ENCODE peak calls at places on chromosomes 6 and 20, in five cellular contexts. I is left lung, F is right lobe of liver, S is heart right ventricle, D is SJCRH30. Q is an unnamed sample.

GRCh38 chr20:58043122-58043865 is 185.2 kb downstream of the ANKRD60 start:
- DNase-seq in I (no peak), S (no peak), D (peak), F (no peak), Q (no peak)

GRCh38 chr6:123214433-123214832 is 218.4 kb downstream of the CLVS2 start:
- DNase-seq in I (no peak), F (no peak), S (no peak), D (no peak), Q (no peak)

GRCh38 chr6:219641-220198 is 72.6 kb upstream of the DUSP22 start:
- DNase-seq in I (peak), D (peak), F (peak), S (peak), Q (peak)

GRCh38 chr6:6824381-6824780 is 235.9 kb downstream of the LY86 start:
- DNase-seq in I (no peak), D (no peak), S (no peak), F (no peak), Q (peak)

GRCh38 chr6:3797231-3798200 is 46.0 kb upstream of the PXDC1 start:
- DNase-seq in F (no peak), S (no peak), D (peak), I (no peak), Q (no peak)

GRCh38 chr6:39887692-39888450 is 46.4 kb downstream of the MOCS1 start:
- DNase-seq in I (peak), F (no peak), S (peak), D (peak), Q (peak)

GRCh38 chr20:63135411-63135810 is 80.5 kb downstream of the YTHDF1 start:
- DNase-seq in S (no peak), I (no peak), F (peak), D (peak), Q (peak)

GRCh38 chr6:140311146-140311545 is 936.7 kb upstream of the CITED2 start:
- DNase-seq in F (no peak), S (no peak), D (no peak), I (no peak), Q (no peak)

GRCh38 chr6:170147056-170147787 is 143.7 kb downstream of the DLL1 start:
- DNase-seq in F (no peak), I (peak), D (no peak), S (no peak), Q (peak)

GRCh38 chr20:21191839-21192238 is 66.0 kb downstream of the KIZ start:
- DNase-seq in S (no peak), F (no peak), D (no peak), I (no peak), Q (no peak)

GRCh38 chr6:33994198-33995045 is 151.5 kb downstream of the GRM4 start:
- DNase-seq in S (no peak), I (no peak), F (no peak), D (no peak), Q (no peak)

GRCh38 chr6:9103876-9104521 is 668.7 kb upstream of the SLC35B3 start:
- DNase-seq in S (no peak), I (peak), F (no peak), D (no peak), Q (no peak)

GRCh38 chr6:12576389-12576788 is 140.2 kb upstream of the PHACTR1 start:
- DNase-seq in F (no peak), D (no peak), S (no peak), I (no peak), Q (no peak)

GRCh38 chr6:148451690-148452089 is 109.1 kb downstream of the SASH1 start:
- DNase-seq in S (peak), D (no peak), I (no peak), F (no peak), Q (no peak)

GRCh38 chr20:50189681-50190250 is 864 bp upstream of the CEBPB start:
- DNase-seq in D (peak), F (peak), S (no peak), I (peak), Q (peak)

GRCh38 chr6:45075246-45075645 is 252.9 kb upstream of the RUNX2 start:
- DNase-seq in D (no peak), S (no peak), F (no peak), I (no peak), Q (no peak)

GRCh38 chr6:37979392-37980221 is 160.1 kb downstream of the ZFAND3 start:
- DNase-seq in I (no peak), S (no peak), D (no peak), F (no peak), Q (no peak)

GRCh38 chr6:165984743-165985142 is 182.9 kb downstream of the TBXT start:
- DNase-seq in S (no peak), F (no peak), I (no peak), D (no peak), Q (no peak)

GRCh38 chr6:107121266-107121665 is 6.0 kb upstream of the BEND3 start:
- DNase-seq in S (no peak), D (no peak), I (no peak), F (no peak), Q (no peak)

GRCh38 chr6:48111575-48111974 is 578 bp upstream of the PTCHD4 start:
- DNase-seq in D (no peak), I (no peak), F (no peak), S (no peak), Q (no peak)

GRCh38 chr6:63690210-63690609 is 54.6 kb downstream of the PHF3 start:
- DNase-seq in F (no peak), I (no peak), S (no peak), D (no peak), Q (no peak)

GRCh38 chr6:168536665-168537249 is 95.8 kb downstream of the SMOC2 start:
- DNase-seq in F (no peak), D (no peak), I (no peak), S (no peak), Q (no peak)

GRCh38 chr20:1946762-1947534 is 46.9 kb downstream of the PDYN start:
- DNase-seq in D (peak), I (peak), F (no peak), S (no peak), Q (peak)

GRCh38 chr6:34154668-34155447 is 9.0 kb upstream of the GRM4 start:
- DNase-seq in I (peak), S (no peak), D (peak), F (peak), Q (peak)

GRCh38 chr6:128882991-128883571 is at the start of gene LAMA2:
- DNase-seq in F (peak), S (peak), I (peak), D (peak), Q (peak)

GRCh38 chr6:40138273-40138720 is 204.0 kb upstream of the MOCS1 start:
- DNase-seq in I (no peak), D (no peak), S (no peak), F (no peak), Q (no peak)

GRCh38 chr20:47317127-47317895 is 39.2 kb downstream of the ZMYND8 start:
- DNase-seq in F (peak), I (peak), D (peak), S (peak), Q (peak)

GRCh38 chr6:3777695-3778461 is 26.4 kb upstream of the PXDC1 start:
- DNase-seq in D (no peak), S (no peak), I (no peak), F (no peak), Q (no peak)

GRCh38 chr20:57698191-57698866 is 11.5 kb downstream of the PMEPA1 start:
- DNase-seq in F (no peak), I (no peak), D (peak), S (no peak), Q (no peak)

GRCh38 chr6:1795923-1796322 is 186.2 kb downstream of the FOXC1 start:
- DNase-seq in I (no peak), D (no peak), S (no peak), F (no peak), Q (no peak)

GRCh38 chr6:1798965-1799325 is 189.2 kb downstream of the FOXC1 start:
- DNase-seq in F (no peak), S (no peak), D (no peak), I (no peak), Q (no peak)

GRCh38 chr6:1798303-1798964 is 188.7 kb downstream of the FOXC1 start:
- DNase-seq in I (no peak), D (no peak), S (no peak), F (no peak), Q (no peak)

GRCh38 chr6:1796706-1797529 is 187.2 kb downstream of the FOXC1 start:
- DNase-seq in F (no peak), S (no peak), D (no peak), I (no peak), Q (no peak)

DNA sequence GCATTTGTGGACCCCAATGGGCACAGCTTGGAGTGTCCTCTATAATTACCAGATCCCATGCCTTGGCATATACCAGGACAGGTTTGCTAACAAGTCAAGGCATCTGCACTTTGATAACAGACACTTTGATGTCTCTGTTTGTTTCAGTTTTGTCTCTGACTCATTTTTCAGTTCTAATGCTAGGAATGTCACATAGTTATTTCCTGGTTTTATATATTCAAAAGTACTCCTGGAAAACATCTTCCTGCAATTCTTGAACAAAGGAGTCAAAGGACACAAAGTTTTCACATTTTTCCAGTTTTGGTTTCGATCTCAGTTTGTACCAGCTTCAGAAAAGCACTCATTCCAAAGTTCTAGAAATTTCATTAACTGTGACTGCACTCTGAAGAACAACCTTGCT is 188.1 kb downstream of the FOXC1 start:
- DNase-seq in F (no peak), I (no peak), S (no peak), D (no peak), Q (no peak)
- H3K27ac ChIP-seq in F (no peak), I (no peak), S (peak), D (no peak), Q (peak)

GRCh38 chr6:31400467-31401289 is 2.7 kb upstream of the MICA start:
- DNase-seq in F (peak), D (peak), I (peak), S (peak), Q (peak)

GRCh38 chr6:31403283-31403989 is at the start of gene MICA:
- DNase-seq in D (peak), F (peak), I (peak), S (peak), Q (peak)

GRCh38 chr6:31399589-31400466 is 3.6 kb upstream of the MICA start:
- DNase-seq in I (peak), F (peak), S (peak), D (peak), Q (peak)

GRCh38 chr6:31402324-31403282 is 792 bp upstream of the MICA start:
- DNase-seq in D (peak), F (no peak), S (peak), I (no peak), Q (no peak)

GRCh38 chr6:31401403-31401802 is 2.0 kb upstream of the MICA start:
- DNase-seq in S (no peak), D (peak), I (no peak), F (no peak), Q (peak)
- H3K4me3 ChIP-seq in S (peak), D (peak), I (peak), F (peak), Q (peak)

GRCh38 chr20:3223937-3224680 is 14.8 kb downstream of the ITPA start:
- DNase-seq in D (no peak), I (peak), F (no peak), S (no peak), Q (no peak)
- H3K27ac ChIP-seq in D (no peak), I (no peak), F (no peak), S (no peak), Q (no peak)

DNA sequence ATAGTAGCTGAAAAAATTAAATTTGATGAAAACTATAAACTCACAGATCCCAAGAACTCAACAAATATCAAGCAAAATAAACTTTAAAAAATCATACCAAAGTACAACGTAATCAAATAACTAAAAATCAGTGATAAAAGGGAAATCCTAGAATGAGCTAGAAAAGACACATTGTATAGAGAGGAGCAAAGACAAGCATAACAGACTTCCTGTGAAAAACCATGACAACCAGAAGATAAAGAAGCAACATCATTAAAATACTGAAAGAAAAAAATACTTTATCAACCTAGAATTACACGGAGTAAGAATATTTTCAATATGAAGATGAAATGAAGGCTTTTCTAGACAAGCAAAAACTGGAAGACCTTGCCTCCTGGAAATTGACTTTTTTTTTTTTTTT is 9.8 kb downstream of the MUC22 start:
- DNase-seq in F (no peak), D (no peak), I (no peak), S (no peak), Q (no peak)
- H3K4me3 ChIP-seq in F (no peak), D (no peak), I (no peak), S (no peak), Q (no peak)